ENCODE peak calls at places on chromosomes 3 and 15, in four cellular contexts. H, Y, A and G are unnamed samples.

GRCh38 chr3:69179740-69180372 is 57.5 kb upstream of the LMOD3 start:
- DNase-seq in A (peak; percentile 59), Y (no peak), H (peak; percentile 39), G (no peak)

GRCh38 chr15:101105059-101105851 is 146.6 kb downstream of the CHSY1 start:
- DNase-seq in H (no peak), A (no peak), Y (no peak), G (no peak)

GRCh38 chr15:101167366-101167790 is 84.5 kb downstream of the CHSY1 start:
- DNase-seq in Y (no peak), A (peak; percentile 91), H (no peak), G (no peak)

GRCh38 chr3:128006471-128007424 is 45.5 kb upstream of the SEC61A1 start:
- DNase-seq in A (no peak), Y (no peak), H (no peak), G (peak; percentile 10)

GRCh38 chr15:68192117-68192516 is 13.0 kb downstream of the CALML4 start:
- DNase-seq in Y (no peak), H (no peak), A (no peak), G (no peak)

GRCh38 chr3:148075829-148076716 is 621.6 kb upstream of the AGTR1 start:
- DNase-seq in H (peak; percentile 78), Y (no peak), A (peak; percentile 71), G (peak; percentile 21)

GRCh38 chr15:36294359-36294758 is 285.1 kb upstream of the CDIN1 start:
- DNase-seq in H (no peak), A (no peak), Y (no peak), G (no peak)

GRCh38 chr15:90913398-90913944 is 10.4 kb downstream of the MAN2A2 start:
- DNase-seq in Y (peak; percentile 39), A (no peak), H (no peak), G (no peak)

GRCh38 chr3:178520436-178520835 is 15.8 kb upstream of the KCNMB2 start:
- DNase-seq in H (no peak), A (peak; percentile 29), Y (no peak), G (no peak)
- TF ChIP-seq CTCF in H (no peak), A (no peak), Y (no peak), G (no peak)

GRCh38 chr3:107268461-107268860 is 108.8 kb upstream of the CCDC54 start:
- DNase-seq in Y (no peak), H (no peak), A (no peak), G (no peak)

GRCh38 chr3:107272885-107273284 is 104.4 kb upstream of the CCDC54 start:
- DNase-seq in H (no peak), Y (no peak), A (no peak), G (no peak)

GRCh38 chr3:107272471-107272870 is 104.8 kb upstream of the CCDC54 start:
- DNase-seq in A (no peak), Y (no peak), H (no peak), G (no peak)

GRCh38 chr3:107269081-107269480 is 108.2 kb upstream of the CCDC54 start:
- DNase-seq in H (no peak), Y (no peak), A (no peak), G (no peak)

GRCh38 chr3:107271787-107272387 is 105.4 kb upstream of the CCDC54 start:
- DNase-seq in Y (no peak), A (peak; percentile 36), H (peak; percentile 60), G (no peak)
- TF ChIP-seq CTCF in Y (peak; percentile 70), A (peak; percentile 30), H (peak; percentile 67), G (peak; percentile 65)

DNA sequence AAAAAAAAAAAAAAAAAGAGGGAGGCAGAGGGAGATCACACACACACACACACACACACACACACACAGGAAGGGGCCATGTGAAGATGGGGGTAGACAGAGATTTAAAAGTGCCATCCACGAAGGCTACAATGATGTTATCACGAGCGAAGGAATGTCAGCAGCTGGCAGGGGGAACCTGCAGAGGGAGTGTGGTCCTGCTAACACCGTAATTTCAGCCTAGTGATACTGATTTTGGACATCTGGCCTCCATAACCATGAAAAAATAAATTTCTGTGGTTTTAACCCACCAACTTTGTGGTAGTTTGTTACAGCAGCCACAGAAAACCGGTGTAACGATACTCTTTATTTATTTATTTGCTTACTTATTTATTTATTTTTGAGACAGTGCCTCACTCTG is 76.0 kb downstream of the TMCO5A start:
- DNase-seq in H (no peak), Y (no peak), A (no peak), G (no peak)
- TF ChIP-seq CTCF in H (no peak), Y (no peak), A (no peak), G (no peak)

DNA sequence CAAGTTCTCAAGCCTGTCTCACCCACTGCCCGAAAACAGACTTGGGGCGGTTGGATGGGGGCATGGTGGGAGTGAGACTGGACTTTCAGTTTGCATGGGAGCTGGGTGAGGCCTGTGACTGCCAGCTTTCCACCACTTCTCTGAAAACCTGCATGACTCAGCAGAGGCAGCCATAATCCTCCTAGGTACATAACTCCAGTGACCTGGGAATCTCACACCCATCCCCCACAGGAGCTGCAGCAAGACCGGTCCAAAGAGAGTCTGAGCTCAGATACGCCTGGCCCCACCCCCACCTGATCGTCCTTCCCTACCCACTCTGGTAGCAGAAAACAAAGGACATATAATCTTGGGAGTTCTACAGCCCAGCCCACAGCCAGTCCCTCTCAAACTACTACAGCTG is 107.2 kb downstream of the NSMCE3 start:
- DNase-seq in A (no peak), Y (no peak), H (no peak), G (no peak)
- TF ChIP-seq CTCF in A (no peak), Y (no peak), H (no peak), G (no peak)

DNA sequence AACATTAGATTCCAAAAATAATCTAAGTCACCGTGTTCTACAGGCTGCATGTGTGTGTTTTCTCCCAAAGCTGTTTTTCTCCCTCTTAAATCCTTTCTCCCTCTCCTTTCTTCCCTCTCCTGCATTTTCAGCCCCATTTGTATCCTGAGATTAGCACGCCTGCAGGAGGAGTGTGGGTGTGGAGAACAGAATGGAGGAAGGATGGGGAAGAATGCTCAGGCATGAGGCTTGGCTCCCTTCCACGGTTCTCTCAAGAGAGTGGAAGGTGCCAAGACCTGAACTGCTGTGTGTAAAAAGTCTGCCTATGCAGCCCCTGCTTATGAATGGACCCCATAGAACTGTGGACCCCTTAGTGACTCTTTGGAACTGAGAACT is 285.6 kb upstream of the ROPN1 start:
- DNase-seq in A (peak; percentile 77), Y (no peak), H (peak; percentile 67), G (no peak)
- TF ChIP-seq CTCF in A (peak; percentile 15), Y (peak; percentile 5), H (peak; percentile 22), G (no peak)